ENCODE peak calls at places on chromosomes 7 and 10, in five cellular contexts. A is hepatocyte, M is HFF-Myc, D is neuronal stem cell, X is dorsolateral prefrontal cortex. Y is an unnamed sample.

GRCh38 chr7:42074079-42074478 is 162.9 kb downstream of the GLI3 start:
- DNase-seq in A (no peak), M (no peak), D (no peak), X (no peak), Y (no peak)

GRCh38 chr7:25386311-25386744 is 158.0 kb upstream of the NPVF start:
- DNase-seq in A (no peak), M (no peak), D (no peak), X (no peak), Y (no peak)

GRCh38 chr10:58715056-58715455 is 202.4 kb downstream of the BICC1 start:
- DNase-seq in A (no peak), M (no peak), D (no peak), X (no peak), Y (no peak)

GRCh38 chr7:1948377-1948796 is 278.3 kb downstream of the ELFN1 start:
- DNase-seq in A (no peak), M (no peak), D (no peak), X (peak), Y (no peak)

GRCh38 chr10:74728225-74728624 is 98.2 kb upstream of the KAT6B start:
- DNase-seq in A (no peak), M (no peak), D (no peak), X (no peak), Y (no peak)

GRCh38 chr7:44244282-44244681 is 43.5 kb downstream of the YKT6 start:
- DNase-seq in A (no peak), M (no peak), D (peak), X (no peak), Y (no peak)

GRCh38 chr7:135367114-135367513 is 133.5 kb downstream of the STRA8 start:
- DNase-seq in A (peak), M (no peak), D (no peak), X (no peak), Y (peak)

GRCh38 chr10:86461963-86462804 is 59.4 kb downstream of the WAPL start:
- DNase-seq in A (no peak), M (no peak), D (no peak), X (no peak), Y (no peak)

GRCh38 chr7:158818325-158819213 is 10.7 kb downstream of the ESYT2 start:
- DNase-seq in A (peak), M (peak), D (peak), X (peak), Y (peak)

GRCh38 chr10:2933041-2933440 is 134.3 kb upstream of the PFKP start:
- DNase-seq in A (no peak), M (no peak), D (no peak), X (no peak), Y (no peak)

GRCh38 chr7:98761225-98761624 is 108.6 kb downstream of the TMEM130 start:
- DNase-seq in A (no peak), M (no peak), D (no peak), X (no peak), Y (no peak)

GRCh38 chr7:115911466-115911865 is 119.1 kb downstream of the TFEC start:
- DNase-seq in A (no peak), M (no peak), D (no peak), X (no peak), Y (peak)

GRCh38 chr10:71029411-71029881 is 141.1 kb upstream of the PCBD1 start:
- DNase-seq in A (no peak), M (no peak), D (no peak), X (no peak), Y (no peak)

GRCh38 chr7:29288534-29289091 is 94.0 kb downstream of the CHN2 start:
- DNase-seq in A (no peak), M (no peak), D (peak), X (no peak), Y (no peak)

GRCh38 chr10:110032801-110033723 is 25.3 kb downstream of the ADD3 start:
- DNase-seq in A (no peak), M (no peak), D (no peak), X (no peak), Y (no peak)

GRCh38 chr10:104546756-104547155 is 94.3 kb upstream of the SORCS3 start:
- DNase-seq in A (no peak), M (no peak), D (no peak), X (no peak), Y (no peak)

GRCh38 chr7:55432937-55433784 is 68.0 kb downstream of the LANCL2 start:
- DNase-seq in A (peak), M (no peak), D (no peak), X (no peak), Y (peak)

GRCh38 chr10:124670849-124671248 is 73.3 kb downstream of the FAM53B start:
- DNase-seq in A (no peak), M (no peak), D (no peak), X (no peak), Y (no peak)

GRCh38 chr10:1360011-1360580 is 303.9 kb downstream of the WDR37 start:
- DNase-seq in A (no peak), M (no peak), D (peak), X (no peak), Y (no peak)

GRCh38 chr7:158863611-158864506 is 7.5 kb downstream of the DYNC2I1 start:
- DNase-seq in A (peak), M (no peak), D (no peak), X (peak), Y (peak)

GRCh38 chr7:124764847-124765400 is 668 bp downstream of the GPR37 start:
- DNase-seq in A (peak), M (no peak), D (peak), X (no peak), Y (peak)

GRCh38 chr7:2974093-2974819 is 69.4 kb downstream of the CARD11 start:
- DNase-seq in A (no peak), M (no peak), D (no peak), X (no peak), Y (no peak)

GRCh38 chr10:78899098-78899754 is 169.5 kb upstream of the ZMIZ1 start:
- DNase-seq in A (no peak), M (no peak), D (no peak), X (no peak), Y (no peak)

GRCh38 chr7:135300913-135301765 is 67.5 kb downstream of the STRA8 start:
- DNase-seq in A (no peak), M (no peak), D (no peak), X (no peak), Y (no peak)

DNA sequence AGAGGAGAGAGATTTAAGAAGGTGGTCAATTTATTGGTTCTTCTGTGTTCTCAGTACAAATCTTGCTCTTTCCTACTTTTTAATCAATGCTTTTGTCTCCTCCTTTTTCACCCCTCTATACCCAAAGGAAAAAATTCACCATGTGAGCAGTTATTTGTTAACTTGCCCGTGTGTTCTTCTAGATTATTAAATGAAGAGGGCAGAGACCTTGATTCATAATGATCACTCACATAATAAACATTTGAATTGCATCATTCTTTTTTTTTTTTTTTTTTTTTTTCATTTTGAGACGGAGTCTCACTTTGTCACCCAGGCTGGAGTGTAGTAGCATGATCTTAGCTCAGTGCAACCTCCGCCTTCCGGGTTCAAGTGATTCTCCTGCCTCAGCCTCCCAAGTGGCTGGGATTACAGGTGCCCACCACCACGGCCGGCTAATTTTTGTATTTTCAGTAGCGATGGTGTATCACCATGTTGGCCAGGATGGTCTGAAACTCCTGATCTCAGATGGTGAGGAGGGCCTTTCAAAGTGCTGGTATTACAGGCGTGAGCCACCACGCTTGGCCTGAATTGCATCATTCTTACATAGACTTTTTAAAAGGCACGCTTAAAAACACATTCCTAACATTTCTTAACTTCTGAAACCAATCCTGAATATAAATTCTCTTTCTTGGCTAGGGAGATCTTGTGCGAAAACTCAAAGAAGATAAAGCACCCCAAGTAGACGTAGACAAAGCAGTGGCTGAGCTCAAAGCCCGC is 3.6 kb downstream of the GARS1 start:
- DNase-seq in A (no peak), M (no peak), D (no peak), X (no peak), Y (no peak)
- H3K4me3 ChIP-seq in A (no peak), M (peak), D (no peak), X (no peak), Y (no peak)

DNA sequence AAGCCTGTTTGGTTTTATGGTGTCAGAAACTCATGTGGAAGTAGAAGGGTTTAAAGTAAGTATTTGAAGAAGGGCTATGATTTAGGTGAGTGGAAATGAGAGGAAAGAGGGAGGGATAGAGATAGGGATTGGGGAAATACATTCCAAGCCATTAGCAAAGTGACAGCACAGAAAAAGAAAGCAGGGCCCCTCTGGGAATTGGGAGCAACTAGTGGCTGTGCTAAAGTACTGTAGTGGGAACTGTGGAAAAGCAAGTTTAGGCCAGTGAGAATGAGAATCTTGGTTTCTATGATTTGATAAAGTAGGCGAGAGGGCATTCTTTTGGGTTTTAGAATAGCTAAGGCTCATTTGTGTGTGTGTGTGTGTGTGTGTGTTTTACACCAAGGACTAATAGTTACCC is 5.0 kb downstream of the PRKG1 start:
- DNase-seq in A (no peak), M (no peak), D (no peak), X (no peak), Y (no peak)
- H3K4me3 ChIP-seq in A (no peak), M (no peak), D (no peak), X (no peak), Y (no peak)

GRCh38 chr7:150370612-150371071 is 2.0 kb downstream of the REPIN1 start:
- DNase-seq in A (no peak), M (no peak), D (no peak), X (no peak), Y (no peak)
- H3K4me3 ChIP-seq in A (no peak), M (peak), D (no peak), X (no peak), Y (peak)

GRCh38 chr10:35058134-35058533 is 32.0 kb downstream of the CUL2 start:
- DNase-seq in A (no peak), M (peak), D (no peak), X (no peak), Y (no peak)
- H3K4me3 ChIP-seq in A (no peak), M (no peak), D (no peak), X (no peak), Y (no peak)

DNA sequence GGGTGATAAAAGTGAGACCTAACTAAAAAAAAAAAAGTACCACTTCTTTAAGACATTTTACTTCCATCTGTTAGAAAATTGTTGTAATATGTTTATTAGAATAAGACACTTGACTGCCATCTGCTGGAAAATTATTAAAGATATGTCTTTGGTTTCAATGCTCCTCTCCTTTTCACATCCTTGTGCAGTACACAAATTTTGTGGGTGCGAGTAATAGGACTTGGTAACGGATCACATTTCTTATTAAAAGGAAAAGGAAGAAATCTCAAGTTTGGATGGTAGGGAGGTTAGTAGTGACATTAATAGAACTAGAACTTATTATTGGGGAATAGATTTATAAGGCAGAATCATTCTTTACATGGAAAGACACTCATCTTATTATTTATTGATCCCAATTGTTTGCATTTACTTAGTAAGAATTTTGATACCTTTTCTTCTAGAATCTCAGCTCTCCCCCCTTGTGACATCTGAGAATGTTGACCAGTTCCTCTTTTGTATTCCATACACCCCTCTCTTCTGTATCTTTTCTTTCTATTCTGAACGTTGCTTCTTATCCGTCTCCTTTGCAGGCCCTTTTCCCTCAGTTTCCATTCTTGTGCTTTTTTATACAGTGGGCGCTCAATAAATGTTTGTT is 43.0 kb upstream of the RPA3 start:
- DNase-seq in A (peak), M (peak), D (no peak), X (no peak), Y (peak)
- H3K4me3 ChIP-seq in A (no peak), M (no peak), D (no peak), X (no peak), Y (peak)

DNA sequence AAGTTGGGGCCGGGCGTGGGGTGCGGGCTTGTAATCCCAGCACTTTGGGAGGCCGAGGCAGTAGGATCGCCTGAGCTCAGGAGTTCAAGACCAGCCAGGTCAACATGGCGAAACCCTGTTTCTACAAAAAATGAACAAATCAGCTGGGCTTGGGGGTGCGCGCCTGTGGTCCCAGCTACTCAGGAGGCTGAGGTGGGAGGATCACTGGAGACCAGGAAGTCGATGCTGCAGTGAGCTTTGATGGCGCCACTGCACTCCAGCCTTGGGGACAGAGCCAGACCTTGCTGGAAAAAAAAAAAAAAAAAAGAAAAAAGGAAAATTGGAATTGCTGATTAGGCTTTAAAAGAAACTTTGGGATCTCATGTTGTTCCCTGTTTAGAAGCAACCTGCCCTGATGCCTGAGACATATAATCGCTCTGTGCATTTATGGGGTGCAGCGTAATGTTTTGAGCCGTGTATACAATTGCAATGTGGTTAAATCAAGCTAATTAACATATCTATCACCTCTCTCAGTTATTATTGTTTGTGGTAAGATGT is 849 bp downstream of the AKR1E2 start:
- DNase-seq in A (no peak), M (no peak), D (no peak), X (no peak), Y (peak)
- H3K4me3 ChIP-seq in A (peak), M (peak), D (peak), X (peak), Y (peak)

GRCh38 chr7:26880852-26881251 is 16.5 kb upstream of the SKAP2 start:
- DNase-seq in A (no peak), M (no peak), D (no peak), X (no peak), Y (no peak)
- H3K4me3 ChIP-seq in A (no peak), M (no peak), D (no peak), X (no peak), Y (no peak)

GRCh38 chr7:128891942-128892269 is 18.6 kb downstream of the KCP start:
- DNase-seq in A (no peak), M (no peak), D (no peak), X (no peak), Y (no peak)
- H3K4me3 ChIP-seq in A (no peak), M (no peak), D (peak), X (no peak), Y (peak)

GRCh38 chr7:4641091-4641666 is 40.9 kb upstream of the FOXK1 start:
- DNase-seq in A (no peak), M (no peak), D (no peak), X (no peak), Y (no peak)

GRCh38 chr7:4638781-4639575 is 43.1 kb upstream of the FOXK1 start:
- DNase-seq in A (no peak), M (no peak), D (no peak), X (no peak), Y (no peak)

GRCh38 chr7:4645241-4645640 is 36.9 kb upstream of the FOXK1 start:
- DNase-seq in A (no peak), M (no peak), D (no peak), X (no peak), Y (no peak)

GRCh38 chr7:4641667-4642467 is 40.2 kb upstream of the FOXK1 start:
- DNase-seq in A (peak), M (peak), D (peak), X (peak), Y (peak)

DNA sequence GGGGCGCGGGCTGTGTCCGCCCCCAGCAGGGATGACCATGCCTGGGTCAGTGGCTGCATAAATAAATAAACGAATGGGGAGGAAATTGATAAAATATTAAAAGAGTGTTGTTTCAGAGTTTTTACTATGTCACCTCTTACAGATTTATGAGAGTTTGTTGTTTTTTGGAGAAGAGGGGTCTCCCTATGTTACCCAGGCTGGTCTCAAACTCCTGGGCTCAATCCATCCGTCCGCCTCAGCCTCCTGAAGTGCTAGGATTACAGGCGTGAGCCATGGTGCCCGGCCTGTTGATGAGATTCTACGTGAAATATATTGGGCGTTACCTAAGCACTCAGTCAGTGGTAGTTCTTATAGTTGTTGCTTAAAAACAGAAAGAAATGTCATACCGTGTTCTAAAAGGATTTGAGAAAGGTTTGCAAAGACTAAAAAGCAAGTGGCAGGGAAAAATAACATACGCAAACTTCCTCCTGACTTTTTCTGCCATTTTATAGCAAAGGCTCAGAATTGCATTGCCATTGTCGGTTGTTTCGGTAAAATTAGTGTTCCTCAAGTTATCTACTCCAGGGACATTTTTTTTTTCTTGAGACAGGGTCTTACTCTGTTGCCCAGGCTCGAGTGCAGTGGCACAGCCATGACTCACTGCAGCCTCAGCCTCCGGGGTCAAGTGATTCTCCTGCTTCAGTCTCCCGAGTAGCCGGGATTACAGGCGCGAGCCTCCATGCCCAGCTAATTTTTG is 39.5 kb upstream of the FOXK1 start:
- DNase-seq in A (no peak), M (no peak), D (no peak), X (no peak), Y (no peak)
- H3K4me3 ChIP-seq in A (peak), M (peak), D (peak), X (peak), Y (peak)